ENCODE peak calls at places on chromosomes 4 and X, in ten cellular contexts. Y is HEK293T, M is adrenal gland, D is cardiac fibroblast, E is NCI-H510A, C is KG1, W is NCI-H1092, S is RCC 7860, P is T-helper 9 cell, K is DMS79. F is an unnamed sample.

GRCh38 chr4:186255122-186255521 is 10.9 kb upstream of the F11 start:
- DNase-seq in E (no peak), S (no peak), D (no peak), K (no peak), Y (no peak), P (no peak), W (no peak), C (no peak), M (no peak), F (no peak)

GRCh38 chrX:9682456-9682855 is 83.2 kb downstream of the GPR143 start:
- DNase-seq in P (no peak), Y (no peak), S (no peak), E (peak; percentile 1), D (peak; percentile 31), W (no peak), C (no peak), K (no peak), M (no peak), F (peak; percentile 13)

GRCh38 chr4:70670332-70671014 is 4.2 kb upstream of the JCHAIN start:
- DNase-seq in C (no peak), D (peak; percentile 57), P (no peak), W (no peak), S (peak; percentile 83), K (no peak), M (no peak), E (no peak), Y (no peak), F (no peak)

GRCh38 chrX:153226344-153227190 is 47.5 kb downstream of the MAGEA1 start:
- DNase-seq in Y (peak; percentile 71), E (no peak), S (peak; percentile 29), P (no peak), K (no peak), M (no peak), D (peak; percentile 54), C (no peak), W (no peak), F (peak; percentile 14)

GRCh38 chr4:114281561-114281960 is 302.1 kb upstream of the ARSJ start:
- DNase-seq in M (no peak), W (no peak), K (no peak), P (no peak), C (no peak), D (peak; percentile 87), Y (no peak), E (no peak), S (peak; percentile 16), F (no peak)

GRCh38 chrX:139106111-139106510 is 394.6 kb upstream of the FGF13 start:
- DNase-seq in P (no peak), E (no peak), S (peak; percentile 76), K (no peak), W (no peak), Y (no peak), D (no peak), C (no peak), M (peak; percentile 47), F (no peak)

GRCh38 chrX:117989512-117989911 is 127.1 kb downstream of the KLHL13 start:
- DNase-seq in M (no peak), S (peak; percentile 38), D (no peak), K (no peak), W (no peak), C (no peak), E (no peak), P (no peak), Y (no peak), F (no peak)

GRCh38 chr4:17165256-17165655 is 266.8 kb upstream of the LDB2 start:
- DNase-seq in D (peak; percentile 10), Y (no peak), K (no peak), C (no peak), W (no peak), E (no peak), M (no peak), P (no peak), S (no peak), F (no peak)

GRCh38 chr4:172962564-172963353 is 205.9 kb upstream of the GALNT7 start:
- DNase-seq in P (no peak), C (no peak), W (peak; percentile 83), S (no peak), E (peak; percentile 4), K (peak; percentile 91), M (no peak), Y (peak; percentile 46), D (no peak), F (peak; percentile 61)

GRCh38 chr4:130359537-130359936 is 1263.6 kb downstream of the C4orf33 start:
- DNase-seq in W (no peak), S (no peak), P (no peak), E (no peak), Y (no peak), M (no peak), K (no peak), D (peak; percentile 76), C (no peak), F (no peak)

GRCh38 chrX:142637206-142637605 is 388.5 kb upstream of the SPANXN4 start:
- DNase-seq in E (no peak), C (no peak), Y (no peak), M (no peak), S (no peak), K (no peak), P (no peak), W (no peak), D (no peak), F (no peak)

GRCh38 chrX:48918303-48918643 is 551 bp downstream of the PIM2 start:
- DNase-seq in E (no peak), S (no peak), P (no peak), C (no peak), D (no peak), W (no peak), Y (no peak), K (no peak), M (no peak), F (no peak)

GRCh38 chr4:73901031-73901430 is 31.8 kb downstream of the CXCL1 start:
- DNase-seq in Y (no peak), E (no peak), W (no peak), D (no peak), P (no peak), S (no peak), K (no peak), M (no peak), C (no peak), F (no peak)

GRCh38 chr4:168541608-168541953 is 44.7 kb downstream of the PALLD start:
- DNase-seq in P (no peak), Y (no peak), D (peak; percentile 87), W (no peak), S (peak; percentile 27), K (no peak), E (no peak), C (no peak), M (no peak), F (no peak)

GRCh38 chr4:185542626-185543336 is 7.5 kb upstream of the PDLIM3 start:
- DNase-seq in P (no peak), K (no peak), W (no peak), E (no peak), D (peak; percentile 64), M (peak; percentile 54), C (no peak), Y (no peak), S (no peak), F (peak; percentile 41)

GRCh38 chr4:37604464-37604863 is 81.7 kb downstream of the RELL1 start:
- DNase-seq in Y (no peak), P (no peak), C (no peak), M (no peak), W (no peak), D (peak; percentile 71), S (peak; percentile 42), K (no peak), E (no peak), F (no peak)

GRCh38 chr4:183405371-183405770 is 39.1 kb upstream of the CDKN2AIP start:
- DNase-seq in P (no peak), E (no peak), K (no peak), C (no peak), W (no peak), S (no peak), M (no peak), D (no peak), Y (no peak), F (no peak)

GRCh38 chrX:155056877-155057792 is 13.8 kb downstream of the CMC4 start:
- DNase-seq in D (peak; percentile 81), S (peak; percentile 41), P (peak; percentile 33), Y (peak; percentile 79), K (no peak), M (peak; percentile 74), W (peak; percentile 20), E (no peak), C (no peak), F (peak; percentile 78)

GRCh38 chrX:118221733-118222132 is 105.1 kb upstream of the KLHL13 start:
- DNase-seq in P (no peak), E (no peak), S (no peak), Y (no peak), C (no peak), W (no peak), D (peak; percentile 37), M (no peak), K (no peak), F (no peak)

GRCh38 chrX:2694868-2695267 is 3.8 kb downstream of the CD99 start:
- DNase-seq in P (no peak), D (peak; percentile 36), M (no peak), Y (no peak), S (no peak), C (no peak), W (no peak), K (no peak), E (no peak), F (no peak)

GRCh38 chr4:23022032-23022431 is 329.3 kb downstream of the GBA3 start:
- DNase-seq in S (peak; percentile 91), E (no peak), M (no peak), Y (no peak), C (no peak), P (no peak), W (no peak), K (no peak), D (peak; percentile 58), F (no peak)

GRCh38 chr4:144183165-144183564 is 42.6 kb upstream of the GYPA start:
- DNase-seq in D (no peak), K (no peak), E (no peak), C (no peak), P (no peak), Y (no peak), M (no peak), W (no peak), S (no peak), F (no peak)

GRCh38 chr4:95465010-95465409 is 83.8 kb downstream of the UNC5C start:
- DNase-seq in W (no peak), P (no peak), K (no peak), M (no peak), E (no peak), D (peak; percentile 57), Y (peak; percentile 12), C (no peak), S (no peak), F (no peak)

GRCh38 chr4:19614171-19614570 is 637.5 kb upstream of the SLIT2 start:
- DNase-seq in D (peak; percentile 36), W (no peak), M (no peak), E (no peak), C (no peak), S (no peak), P (no peak), K (no peak), Y (no peak), F (no peak)

GRCh38 chrX:151478052-151478451 is 81.0 kb downstream of the VMA21 start:
- DNase-seq in K (no peak), C (no peak), P (no peak), S (no peak), Y (no peak), D (no peak), E (no peak), W (no peak), M (peak; percentile 76), F (no peak)

GRCh38 chr4:48470570-48470969 is 12.6 kb upstream of the SLC10A4 start:
- DNase-seq in W (no peak), P (no peak), C (no peak), E (no peak), S (no peak), Y (no peak), D (no peak), M (no peak), K (no peak), F (no peak)